ENCODE peak calls at places on chromosomes 3 and 15, in four cellular contexts. One of them, this sample, is unnamed.
A peak's percentile ranks its signal among the peaks of the same experiment; 100 is the strongest.

GRCh38 chr3:192916455-192917257 is 1.0 kb downstream of the MB21D2 start:
- DNase-seq in GM12878: no peak
- DNase-seq in K562: no peak
- DNase-seq in H1: peak; percentile 74
- DNase-seq in this sample: no peak

GRCh38 chr15:100687532-100688215 is 85.3 kb downstream of the ASB7 start:
- DNase-seq in K562: no peak
- DNase-seq in GM12878: no peak
- DNase-seq in H1: no peak
- DNase-seq in this sample: no peak

GRCh38 chr15:77034620-77035467 is 36.1 kb downstream of the TSPAN3 start:
- DNase-seq in GM12878: no peak
- DNase-seq in H1: no peak
- DNase-seq in K562: peak; percentile 53
- DNase-seq in this sample: no peak

GRCh38 chr3:194933465-194933864 is 247.8 kb downstream of the FAM43A start:
- DNase-seq in K562: no peak
- DNase-seq in H1: no peak
- DNase-seq in GM12878: no peak
- DNase-seq in this sample: no peak

GRCh38 chr15:62899090-62899493 is 143.5 kb upstream of the TPM1 start:
- DNase-seq in GM12878: no peak
- DNase-seq in H1: no peak
- DNase-seq in K562: no peak
- DNase-seq in this sample: no peak

GRCh38 chr3:133103706-133104105 is 65.5 kb downstream of the TMEM108 start:
- DNase-seq in H1: no peak
- DNase-seq in K562: no peak
- DNase-seq in GM12878: no peak
- DNase-seq in this sample: no peak

GRCh38 chr3:5298453-5298852 is 110.9 kb downstream of the EDEM1 start:
- DNase-seq in H1: no peak
- DNase-seq in GM12878: peak; percentile 69
- DNase-seq in K562: no peak
- DNase-seq in this sample: no peak

GRCh38 chr3:157572559-157573270 is 69.5 kb upstream of the VEPH1 start:
- DNase-seq in K562: peak; percentile 69
- DNase-seq in H1: no peak
- DNase-seq in GM12878: no peak
- DNase-seq in this sample: peak; percentile 50

GRCh38 chr3:33791477-33792166 is 6.8 kb upstream of the PDCD6IP start:
- DNase-seq in H1: no peak
- DNase-seq in K562: peak; percentile 84
- DNase-seq in GM12878: no peak
- DNase-seq in this sample: no peak

GRCh38 chr15:33923446-33923845 is 44.9 kb upstream of the CHRM5 start:
- DNase-seq in K562: no peak
- DNase-seq in GM12878: no peak
- DNase-seq in H1: no peak
- DNase-seq in this sample: no peak

GRCh38 chr15:75059607-75060006 is 36.2 kb downstream of the PPCDC start:
- DNase-seq in H1: no peak
- DNase-seq in GM12878: no peak
- DNase-seq in K562: no peak
- DNase-seq in this sample: no peak

GRCh38 chr15:75904241-75904631 is 558 bp downstream of the FBXO22 start:
- DNase-seq in K562: no peak
- DNase-seq in H1: no peak
- DNase-seq in GM12878: no peak
- DNase-seq in this sample: no peak

GRCh38 chr15:83613716-83614115 is 40.2 kb upstream of the ADAMTSL3 start:
- DNase-seq in GM12878: no peak
- DNase-seq in K562: no peak
- DNase-seq in H1: no peak
- DNase-seq in this sample: no peak

GRCh38 chr3:127329647-127330285 is 41.9 kb upstream of the PRR20G start:
- DNase-seq in H1: no peak
- DNase-seq in K562: no peak
- DNase-seq in GM12878: no peak
- DNase-seq in this sample: no peak

GRCh38 chr3:136753112-136753939 is 1.1 kb upstream of the STAG1 start:
- DNase-seq in K562: peak; percentile 18
- DNase-seq in H1: no peak
- DNase-seq in GM12878: no peak
- DNase-seq in this sample: no peak

GRCh38 chr3:32177702-32178198 is 60.7 kb upstream of the CMTM8 start:
- DNase-seq in K562: peak; percentile 67
- DNase-seq in GM12878: no peak
- DNase-seq in H1: no peak
- DNase-seq in this sample: peak; percentile 90

GRCh38 chr3:144185291-144185690 is 213.7 kb downstream of the DIPK2A start:
- DNase-seq in K562: no peak
- DNase-seq in H1: no peak
- DNase-seq in GM12878: no peak
- DNase-seq in this sample: no peak

GRCh38 chr3:21618695-21619094 is 132.3 kb downstream of the ZNF385D start:
- DNase-seq in H1: no peak
- DNase-seq in GM12878: no peak
- DNase-seq in K562: peak; percentile 13
- DNase-seq in this sample: no peak

DNA sequence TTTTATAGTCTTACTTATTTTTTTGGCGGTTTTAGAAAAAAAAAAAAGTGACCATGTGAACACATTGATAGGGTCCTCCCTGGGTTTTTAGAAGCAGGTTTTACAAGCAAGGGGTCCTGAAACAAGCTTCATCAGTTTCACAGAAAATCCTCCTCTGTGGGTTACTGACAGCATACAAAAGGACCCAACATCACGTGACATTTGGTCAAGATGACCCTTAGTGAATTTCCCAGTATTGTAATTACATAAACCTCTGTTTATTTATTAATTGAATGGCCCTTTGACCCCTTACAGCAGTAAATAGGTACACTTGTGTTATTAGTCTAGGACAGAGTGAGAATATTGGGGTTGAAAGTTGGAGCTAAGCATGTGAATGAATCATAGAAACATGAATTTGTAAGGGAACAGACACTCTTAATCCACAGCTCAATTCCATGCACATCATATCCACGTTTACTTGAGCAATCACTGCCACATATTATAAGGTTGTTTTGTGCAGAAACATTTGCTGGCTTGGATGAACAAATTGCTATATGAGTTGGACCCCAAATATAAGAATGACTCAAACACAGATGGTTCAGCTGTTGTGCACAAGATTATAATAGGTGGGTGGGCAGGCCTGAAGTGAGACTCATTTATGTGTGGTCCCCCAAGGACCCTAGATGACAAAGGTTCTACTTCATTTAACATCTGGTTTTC is 137.5 kb downstream of the ZNF385D start:
- DNase-seq in K562: no peak
- DNase-seq in GM12878: no peak
- DNase-seq in H1: no peak
- DNase-seq in this sample: no peak
- TF ChIP-seq EGR1 in K562: no peak
- TF ChIP-seq EGR1 in GM12878: no peak
- TF ChIP-seq EGR1 in H1: no peak
- TF ChIP-seq EGR1 in this sample: no peak

DNA sequence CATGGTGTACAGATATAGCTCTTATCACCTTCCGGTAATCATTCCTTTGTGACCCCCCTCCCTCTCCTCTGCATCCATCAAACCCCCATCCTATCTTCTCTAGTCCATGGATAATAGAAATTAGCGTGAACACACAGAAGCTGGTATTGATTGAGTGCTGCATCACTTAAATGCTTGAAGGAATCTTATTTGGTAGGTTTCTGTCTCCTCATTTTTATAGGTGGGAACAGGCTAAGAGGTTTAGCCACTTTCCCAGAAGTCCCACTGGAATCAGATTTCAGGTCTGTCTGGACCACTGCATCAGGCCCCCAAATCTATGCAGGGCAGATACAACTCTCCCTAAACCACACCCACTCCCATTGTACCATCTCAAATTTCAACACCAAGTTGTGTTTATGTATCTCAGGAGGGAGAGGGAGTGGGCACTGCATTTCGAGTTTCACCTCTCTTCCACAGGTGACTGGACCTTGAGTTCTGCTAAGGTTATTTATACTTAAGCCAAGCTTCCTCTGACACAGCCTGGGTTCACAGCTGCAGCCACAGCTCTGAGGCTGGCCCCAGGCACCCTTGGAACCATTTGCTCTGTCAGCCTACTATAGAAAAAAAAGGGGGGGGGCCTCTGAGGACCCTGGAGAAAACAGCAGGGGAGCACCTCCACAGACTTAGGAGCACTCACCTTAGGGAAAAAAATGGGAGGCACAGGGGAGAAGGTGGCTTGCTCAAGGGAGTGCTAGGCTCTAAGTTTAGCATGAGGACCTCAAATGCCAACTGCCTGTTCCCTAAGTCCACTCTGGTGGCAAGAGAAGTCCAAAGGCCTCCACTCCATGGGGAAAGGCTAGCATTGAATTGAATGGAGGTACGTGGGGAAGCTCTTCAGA is 2.1 kb upstream of the NMB start:
- DNase-seq in GM12878: no peak
- DNase-seq in K562: no peak
- DNase-seq in H1: no peak
- DNase-seq in this sample: no peak
- TF ChIP-seq EGR1 in GM12878: no peak
- TF ChIP-seq EGR1 in K562: no peak
- TF ChIP-seq EGR1 in H1: no peak
- TF ChIP-seq EGR1 in this sample: no peak

GRCh38 chr15:72227192-72227586 is 3.8 kb downstream of the PKM start:
- DNase-seq in GM12878: peak; percentile 46
- DNase-seq in H1: no peak
- DNase-seq in K562: peak; percentile 31
- DNase-seq in this sample: peak; percentile 59
- TF ChIP-seq EGR1 in GM12878: no peak
- TF ChIP-seq EGR1 in H1: no peak
- TF ChIP-seq EGR1 in K562: no peak
- TF ChIP-seq EGR1 in this sample: no peak

GRCh38 chr15:78761020-78761419 is 50.2 kb downstream of the ADAMTS7 start:
- DNase-seq in GM12878: no peak
- DNase-seq in H1: no peak
- DNase-seq in K562: no peak
- DNase-seq in this sample: no peak

GRCh38 chr15:78761891-78762385 is 49.3 kb downstream of the ADAMTS7 start:
- DNase-seq in GM12878: no peak
- DNase-seq in K562: no peak
- DNase-seq in H1: no peak
- DNase-seq in this sample: no peak

GRCh38 chr15:78763111-78763795 is 48.0 kb downstream of the ADAMTS7 start:
- DNase-seq in K562: no peak
- DNase-seq in GM12878: no peak
- DNase-seq in H1: no peak
- DNase-seq in this sample: no peak

GRCh38 chr15:78766041-78766440 is 45.2 kb downstream of the ADAMTS7 start:
- DNase-seq in K562: no peak
- DNase-seq in GM12878: no peak
- DNase-seq in H1: no peak
- DNase-seq in this sample: no peak

GRCh38 chr15:78763796-78764241 is 47.4 kb downstream of the ADAMTS7 start:
- DNase-seq in K562: no peak
- DNase-seq in H1: no peak
- DNase-seq in GM12878: no peak
- DNase-seq in this sample: no peak
- TF ChIP-seq EGR1 in K562: no peak
- TF ChIP-seq EGR1 in H1: no peak
- TF ChIP-seq EGR1 in GM12878: no peak
- TF ChIP-seq EGR1 in this sample: no peak

GRCh38 chr3:86782271-86782670 is 208.7 kb downstream of the VGLL3 start:
- DNase-seq in K562: no peak
- DNase-seq in H1: no peak
- DNase-seq in GM12878: no peak
- DNase-seq in this sample: no peak

GRCh38 chr3:86785381-86785780 is 205.6 kb downstream of the VGLL3 start:
- DNase-seq in GM12878: no peak
- DNase-seq in K562: no peak
- DNase-seq in H1: no peak
- DNase-seq in this sample: no peak

GRCh38 chr3:86782860-86783259 is 208.1 kb downstream of the VGLL3 start:
- DNase-seq in H1: no peak
- DNase-seq in K562: no peak
- DNase-seq in GM12878: no peak
- DNase-seq in this sample: no peak

GRCh38 chr3:86788371-86788770 is 202.6 kb downstream of the VGLL3 start:
- DNase-seq in K562: no peak
- DNase-seq in H1: no peak
- DNase-seq in GM12878: no peak
- DNase-seq in this sample: no peak

GRCh38 chr3:86787091-86787490 is 203.9 kb downstream of the VGLL3 start:
- DNase-seq in GM12878: no peak
- DNase-seq in K562: no peak
- DNase-seq in H1: no peak
- DNase-seq in this sample: no peak
- TF ChIP-seq EGR1 in GM12878: no peak
- TF ChIP-seq EGR1 in K562: no peak
- TF ChIP-seq EGR1 in H1: no peak
- TF ChIP-seq EGR1 in this sample: no peak

GRCh38 chr15:51952805-51953204 is 18.8 kb downstream of the LEO1 start:
- DNase-seq in K562: no peak
- DNase-seq in GM12878: no peak
- DNase-seq in H1: no peak
- DNase-seq in this sample: no peak

GRCh38 chr15:51955514-51955913 is 16.1 kb downstream of the LEO1 start:
- DNase-seq in H1: no peak
- DNase-seq in K562: no peak
- DNase-seq in GM12878: no peak
- DNase-seq in this sample: no peak
- TF ChIP-seq EGR1 in H1: no peak
- TF ChIP-seq EGR1 in K562: no peak
- TF ChIP-seq EGR1 in GM12878: no peak
- TF ChIP-seq EGR1 in this sample: no peak

DNA sequence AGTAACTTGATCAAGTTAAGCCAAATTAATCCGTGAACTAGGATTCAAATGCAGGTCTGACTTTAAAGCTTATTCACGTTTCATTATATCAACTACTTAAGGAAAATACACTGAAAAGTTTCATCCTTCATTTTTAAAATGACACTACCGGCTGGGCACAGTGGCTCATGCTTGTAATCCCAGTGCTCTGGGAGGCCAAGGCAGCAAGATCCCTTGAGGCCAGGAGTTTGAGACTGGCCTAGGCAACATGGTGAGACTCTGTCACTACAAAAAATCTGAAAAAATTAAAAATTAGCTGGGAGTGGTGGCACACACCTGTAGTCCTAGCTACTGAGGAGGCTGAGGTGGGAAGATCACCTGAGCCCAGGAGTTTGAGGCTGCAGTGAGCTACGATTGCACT is 3.7 kb downstream of the RUBCN start:
- DNase-seq in K562: no peak
- DNase-seq in GM12878: no peak
- DNase-seq in H1: no peak
- DNase-seq in this sample: no peak
- TF ChIP-seq EGR1 in K562: no peak
- TF ChIP-seq EGR1 in GM12878: no peak
- TF ChIP-seq EGR1 in H1: no peak
- TF ChIP-seq EGR1 in this sample: no peak